ENCODE peak calls at places on chromosomes 3 and 15, in eight cellular contexts. V, K, W, R, M, Y, B and N are unnamed samples.

GRCh38 chr15:84669726-84670125 is 11.7 kb upstream of the NMB start:
- DNase-seq in V (no peak), K (no peak), W (no peak), R (no peak), M (no peak), Y (no peak), B (no peak), N (no peak)

GRCh38 chr15:50124557-50125080 is 5.6 kb upstream of the ATP8B4 start:
- DNase-seq in V (no peak), K (no peak), W (no peak), R (no peak), M (no peak), Y (no peak), B (no peak), N (no peak)

GRCh38 chr3:61381745-61382392 is 130.6 kb upstream of the FHIT start:
- DNase-seq in V (no peak), K (no peak), W (no peak), R (no peak), M (peak; percentile 24), Y (peak; percentile 42), B (no peak), N (no peak)

GRCh38 chr15:89820651-89821611 is 6.3 kb upstream of the ANPEP start:
- DNase-seq in V (no peak), K (peak; percentile 17), W (no peak), R (no peak), M (peak; percentile 95), Y (no peak), B (no peak), N (peak; percentile 73)

GRCh38 chr3:4350789-4351163 is 47.6 kb downstream of the SETMAR start:
- DNase-seq in V (peak; percentile 29), K (no peak), W (no peak), R (no peak), M (peak; percentile 91), Y (peak; percentile 67), B (peak; percentile 12), N (no peak)

GRCh38 chr3:99543796-99544195 is 94.6 kb upstream of the COL8A1 start:
- DNase-seq in V (no peak), K (no peak), W (no peak), R (no peak), M (no peak), Y (no peak), B (no peak), N (no peak)

GRCh38 chr3:42749025-42749752 is 23.9 kb downstream of the CCDC13 start:
- DNase-seq in V (peak; percentile 10), K (no peak), W (no peak), R (no peak), M (no peak), Y (no peak), B (no peak), N (no peak)

GRCh38 chr3:56796202-56796601 is 5.5 kb downstream of the ARHGEF3 start:
- DNase-seq in V (no peak), K (no peak), W (no peak), R (no peak), M (peak; percentile 75), Y (no peak), B (no peak), N (no peak)

GRCh38 chr3:127857270-127857801 is 35.0 kb upstream of the MGLL start:
- DNase-seq in V (no peak), K (no peak), W (no peak), R (no peak), M (peak; percentile 17), Y (no peak), B (no peak), N (no peak)

GRCh38 chr3:45761831-45762230 is 34.5 kb downstream of the SLC6A20 start:
- DNase-seq in V (no peak), K (no peak), W (no peak), R (no peak), M (no peak), Y (no peak), B (no peak), N (no peak)

GRCh38 chr15:56254270-56254669 is 10.6 kb upstream of the RFX7 start:
- DNase-seq in V (no peak), K (no peak), W (no peak), R (no peak), M (no peak), Y (peak; percentile 62), B (no peak), N (no peak)

GRCh38 chr15:101479342-101479845 is 10.1 kb downstream of the PCSK6 start:
- DNase-seq in V (no peak), K (no peak), W (no peak), R (peak; percentile 49), M (no peak), Y (no peak), B (no peak), N (no peak)

GRCh38 chr3:36482880-36483279 is 102.6 kb downstream of the STAC start:
- DNase-seq in V (no peak), K (no peak), W (no peak), R (no peak), M (no peak), Y (no peak), B (no peak), N (no peak)

DNA sequence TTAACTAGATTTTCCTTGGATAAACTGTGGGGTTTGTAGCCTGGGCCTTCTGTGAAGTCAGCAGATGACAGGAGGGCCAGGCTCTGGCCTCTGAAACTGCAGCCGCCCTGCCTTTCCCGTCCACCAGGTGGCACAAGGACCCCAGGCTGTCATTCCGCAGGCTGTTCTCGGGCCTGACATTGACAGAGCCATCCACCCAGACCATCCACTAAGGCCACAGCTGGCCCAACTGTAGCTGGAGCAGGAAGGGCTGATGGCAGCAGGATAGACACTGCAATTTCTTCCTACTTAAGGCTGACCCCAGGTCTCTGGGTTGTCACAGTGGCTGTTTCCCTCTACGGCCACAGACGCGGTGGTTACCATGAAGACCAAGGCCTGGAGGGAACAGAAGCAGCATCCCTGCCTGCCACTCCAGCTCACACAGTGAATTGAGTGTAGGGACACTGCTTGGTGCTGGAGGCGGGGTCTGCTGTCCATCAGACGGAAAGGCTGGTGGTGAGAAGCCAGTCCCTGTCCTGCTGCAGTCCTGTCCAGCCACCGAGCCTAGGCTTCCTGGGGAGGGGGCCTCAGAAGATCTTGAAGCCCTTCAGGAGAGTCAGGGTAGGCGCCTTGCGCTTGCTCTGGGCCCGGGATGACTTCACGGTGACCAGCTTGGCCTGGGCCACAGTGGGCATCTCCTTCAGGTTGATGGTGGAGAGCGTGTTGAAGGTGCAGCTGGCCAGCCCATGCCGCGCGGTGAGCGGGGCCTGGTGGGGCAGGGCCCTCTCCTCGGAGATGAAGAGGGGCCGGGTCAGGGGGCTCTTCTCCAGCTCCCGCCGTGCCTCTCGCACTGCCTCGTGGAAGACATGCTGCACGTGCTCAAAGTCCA is 9.4 kb downstream of the SLC51B start:
- DNase-seq in V (peak; percentile 81), K (peak; percentile 85), W (no peak), R (peak; percentile 87), M (peak; percentile 76), Y (peak; percentile 81), B (no peak), N (peak; percentile 76)
- TF ChIP-seq CTCF in V (peak; percentile 90), K (peak; percentile 89), W (peak; percentile 90), R (peak; percentile 94), M (peak; percentile 98), Y (peak; percentile 91), B (peak; percentile 99), N (peak; percentile 88)

GRCh38 chr3:151538706-151539403 is 78.0 kb upstream of the IGSF10 start:
- DNase-seq in V (peak; percentile 19), K (no peak), W (no peak), R (no peak), M (no peak), Y (peak; percentile 39), B (no peak), N (peak; percentile 50)

GRCh38 chr3:151539599-151539998 is 78.7 kb upstream of the IGSF10 start:
- DNase-seq in V (no peak), K (no peak), W (no peak), R (no peak), M (no peak), Y (no peak), B (no peak), N (no peak)

GRCh38 chr3:151541184-151541583 is 80.3 kb upstream of the IGSF10 start:
- DNase-seq in V (no peak), K (no peak), W (no peak), R (no peak), M (no peak), Y (no peak), B (no peak), N (no peak)

DNA sequence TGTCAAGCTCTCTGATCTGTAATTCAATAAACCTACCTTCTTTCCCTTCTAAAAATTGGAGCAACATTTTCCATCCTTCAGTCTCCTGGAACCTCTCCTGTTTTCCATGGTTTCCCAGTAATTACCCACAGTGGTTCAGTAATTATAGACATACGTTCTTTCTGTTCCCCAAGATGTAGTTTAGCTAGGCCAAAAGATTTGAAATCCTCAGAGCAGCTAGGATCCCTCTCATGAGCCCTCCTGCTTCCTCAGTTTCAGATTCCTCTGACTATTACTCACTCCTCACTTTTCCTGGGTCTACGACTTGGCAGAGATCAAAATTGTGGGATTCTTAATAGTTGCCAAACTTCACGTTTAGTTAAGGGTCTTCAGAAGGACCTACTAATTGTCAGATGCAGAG is 76.9 kb upstream of the IGSF10 start:
- DNase-seq in V (no peak), K (no peak), W (no peak), R (no peak), M (peak; percentile 29), Y (no peak), B (no peak), N (no peak)
- TF ChIP-seq CTCF in V (no peak), K (no peak), W (no peak), R (no peak), M (no peak), Y (no peak), B (no peak), N (no peak)

DNA sequence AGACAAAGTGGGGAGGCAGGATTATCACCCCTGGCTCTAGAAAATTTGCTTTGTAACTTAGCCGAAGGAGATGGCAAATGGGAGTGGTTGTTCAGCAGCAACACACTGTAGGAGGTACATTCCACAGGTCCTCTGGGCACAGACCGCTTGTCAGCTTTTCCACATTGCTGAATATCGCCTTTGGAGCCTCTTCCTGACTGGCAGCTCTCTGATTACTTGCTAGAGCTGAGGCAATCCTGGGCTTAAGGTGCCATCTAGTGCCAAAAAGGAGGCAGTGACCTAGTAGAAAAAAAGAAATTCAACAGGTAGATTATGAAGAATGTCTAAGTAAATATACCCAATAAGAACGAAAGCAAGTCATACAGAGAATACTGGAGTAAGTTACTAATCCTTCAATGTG is 13.1 kb upstream of the SCN5A start:
- DNase-seq in V (no peak), K (no peak), W (no peak), R (no peak), M (peak; percentile 61), Y (peak; percentile 77), B (peak; percentile 9), N (no peak)
- TF ChIP-seq CTCF in V (no peak), K (no peak), W (peak; percentile 59), R (peak; percentile 9), M (peak; percentile 40), Y (peak; percentile 81), B (peak; percentile 42), N (no peak)

GRCh38 chr3:74135808-74136207 is 478.7 kb downstream of the CNTN3 start:
- DNase-seq in V (no peak), K (no peak), W (no peak), R (peak; percentile 45), M (no peak), Y (no peak), B (no peak), N (no peak)

GRCh38 chr3:74137790-74138189 is 476.7 kb downstream of the CNTN3 start:
- DNase-seq in V (no peak), K (no peak), W (no peak), R (no peak), M (no peak), Y (no peak), B (no peak), N (no peak)

GRCh38 chr3:74145277-74145676 is 469.2 kb downstream of the CNTN3 start:
- DNase-seq in V (no peak), K (no peak), W (no peak), R (no peak), M (no peak), Y (no peak), B (no peak), N (no peak)

GRCh38 chr3:74139648-74140047 is 474.8 kb downstream of the CNTN3 start:
- DNase-seq in V (no peak), K (no peak), W (no peak), R (no peak), M (no peak), Y (peak; percentile 27), B (no peak), N (no peak)
- TF ChIP-seq CTCF in V (no peak), K (no peak), W (peak; percentile 61), R (no peak), M (peak; percentile 5), Y (peak; percentile 48), B (no peak), N (no peak)